ENCODE peak calls at places on chromosomes 2 and 18, in five cellular contexts. B is testis, P is GM23248, M is mesendoderm, A is A549. O is an unnamed sample.

GRCh38 chr18:8367217-8367988 is 241.8 kb upstream of the RAB12 start:
- DNase-seq in A (peak; percentile 7), M (peak; percentile 80), P (peak; percentile 38), B (peak; percentile 58), O (peak; percentile 27)

GRCh38 chr2:54706622-54707021 is 16.8 kb upstream of the EML6 start:
- DNase-seq in P (no peak), B (no peak), M (no peak), A (no peak), O (no peak)

GRCh38 chr2:63679252-63679850 is 90.6 kb downstream of the MDH1 start:
- DNase-seq in A (no peak), P (peak; percentile 71), M (no peak), B (no peak), O (no peak)

GRCh38 chr2:120647487-120647886 is 88.2 kb upstream of the GLI2 start:
- DNase-seq in M (peak; percentile 65), B (no peak), P (peak; percentile 64), A (no peak), O (peak; percentile 45)

GRCh38 chr2:163264376-163264775 is 425.8 kb upstream of the KCNH7 start:
- DNase-seq in A (no peak), M (no peak), B (no peak), P (peak; percentile 76), O (peak; percentile 83)

GRCh38 chr2:174334781-174335604 is at the start of gene SP9:
- DNase-seq in P (peak; percentile 77), M (peak; percentile 92), A (peak; percentile 89), B (peak; percentile 63), O (peak; percentile 50)

GRCh38 chr2:28709101-28709500 is 42.5 kb upstream of the PPP1CB start:
- DNase-seq in P (peak; percentile 51), B (no peak), A (peak; percentile 12), M (no peak), O (no peak)

GRCh38 chr18:58639751-58640427 is 11.0 kb upstream of the ALPK2 start:
- DNase-seq in B (no peak), A (no peak), P (peak; percentile 68), M (peak; percentile 62), O (peak; percentile 79)

GRCh38 chr2:121360566-121361300 is 75.7 kb upstream of the TFCP2L1 start:
- DNase-seq in B (no peak), A (peak; percentile 21), M (no peak), P (peak; percentile 97), O (peak; percentile 66)

GRCh38 chr2:174336403-174337336 is 1.9 kb downstream of the SP9 start:
- DNase-seq in A (peak; percentile 85), P (no peak), M (peak; percentile 86), B (no peak), O (no peak)

GRCh38 chr2:184689633-184690032 is 91.3 kb downstream of the ZNF804A start:
- DNase-seq in M (no peak), B (no peak), P (no peak), A (no peak), O (peak; percentile 60)

GRCh38 chr2:15577071-15577706 is 14.5 kb upstream of the DDX1 start:
- DNase-seq in A (peak; percentile 85), P (peak; percentile 86), M (peak; percentile 92), B (peak; percentile 96), O (peak; percentile 65)

GRCh38 chr2:200077210-200077650 is 121.8 kb downstream of the MAIP1 start:
- DNase-seq in A (peak; percentile 48), B (no peak), P (peak; percentile 48), M (no peak), O (peak; percentile 79)

GRCh38 chr2:157194097-157194688 is 63.3 kb upstream of the GALNT5 start:
- DNase-seq in P (peak; percentile 80), M (peak; percentile 57), B (no peak), A (peak; percentile 63), O (peak; percentile 62)

GRCh38 chr2:28382755-28383154 is 9.9 kb upstream of the FOSL2 start:
- DNase-seq in P (no peak), A (no peak), M (no peak), B (no peak), O (no peak)

GRCh38 chr2:51335072-51336058 is 303.4 kb upstream of the NRXN1 start:
- DNase-seq in M (peak; percentile 29), A (no peak), B (no peak), P (no peak), O (no peak)

GRCh38 chr2:225293638-225294037 is 105.9 kb upstream of the NYAP2 start:
- DNase-seq in A (no peak), M (no peak), B (no peak), P (no peak), O (no peak)

GRCh38 chr18:25351773-25352628 is at the start of gene ZNF521:
- DNase-seq in M (peak; percentile 96), B (peak; percentile 84), A (peak; percentile 33), P (peak; percentile 91), O (peak; percentile 89)

GRCh38 chr2:145038041-145038525 is 518.2 kb upstream of the ZEB2 start:
- DNase-seq in P (no peak), M (no peak), B (no peak), A (peak; percentile 47), O (no peak)

GRCh38 chr2:69082430-69082997 is 69.5 kb downstream of the ANTXR1 start:
- DNase-seq in P (peak; percentile 79), A (peak; percentile 97), B (peak; percentile 50), M (peak; percentile 44), O (peak; percentile 77)

DNA sequence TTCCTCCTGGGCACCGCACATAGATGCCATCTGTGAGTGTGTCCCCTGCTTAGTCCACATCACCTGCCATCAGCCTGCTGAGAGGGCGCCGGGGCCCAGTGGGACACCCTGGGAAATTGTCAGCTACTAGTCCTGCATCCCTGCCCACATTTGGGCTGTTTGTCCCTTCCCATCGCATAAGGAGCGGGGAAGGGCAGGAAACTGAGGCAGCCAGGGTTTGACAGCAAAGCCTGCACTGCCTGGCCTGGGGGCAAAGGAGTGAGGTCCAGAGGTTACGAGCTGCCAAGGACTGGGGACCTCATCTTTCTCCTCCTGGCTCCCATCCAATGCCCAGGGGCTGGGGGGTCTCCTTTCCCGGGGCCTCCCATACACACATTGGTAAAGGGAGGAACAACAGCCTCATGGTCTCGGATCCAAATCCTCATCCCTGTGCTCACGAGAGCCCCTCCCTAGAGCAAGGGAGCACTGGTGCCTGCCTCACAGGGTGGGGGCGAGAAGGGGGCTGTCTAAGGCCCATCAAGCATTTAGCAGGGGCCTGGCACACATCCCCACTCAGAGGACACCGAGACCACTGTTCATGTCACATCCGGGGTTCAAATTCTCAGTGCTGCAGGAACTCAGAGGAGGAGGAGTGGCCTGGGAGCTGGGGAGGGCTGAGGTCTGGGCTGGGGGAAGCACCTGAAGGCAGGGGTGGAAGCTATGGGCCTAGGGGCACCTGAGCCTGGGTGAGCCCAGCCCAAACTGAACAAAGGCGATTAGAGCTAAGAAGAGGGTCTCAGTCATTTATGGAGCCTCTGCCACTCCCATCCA is 113.8 kb downstream of the SMAD7 start:
- DNase-seq in A (no peak), B (no peak), P (no peak), M (no peak), O (no peak)
- H3K4me1 ChIP-seq in A (peaks cover 76% of the 10 kb centered on the region), B (peaks cover 12% of the 10 kb centered on the region), P (peaks cover 71% of the 10 kb centered on the region), M (peaks cover 18% of the 10 kb centered on the region), O (peaks cover 24% of the 10 kb centered on the region)

DNA sequence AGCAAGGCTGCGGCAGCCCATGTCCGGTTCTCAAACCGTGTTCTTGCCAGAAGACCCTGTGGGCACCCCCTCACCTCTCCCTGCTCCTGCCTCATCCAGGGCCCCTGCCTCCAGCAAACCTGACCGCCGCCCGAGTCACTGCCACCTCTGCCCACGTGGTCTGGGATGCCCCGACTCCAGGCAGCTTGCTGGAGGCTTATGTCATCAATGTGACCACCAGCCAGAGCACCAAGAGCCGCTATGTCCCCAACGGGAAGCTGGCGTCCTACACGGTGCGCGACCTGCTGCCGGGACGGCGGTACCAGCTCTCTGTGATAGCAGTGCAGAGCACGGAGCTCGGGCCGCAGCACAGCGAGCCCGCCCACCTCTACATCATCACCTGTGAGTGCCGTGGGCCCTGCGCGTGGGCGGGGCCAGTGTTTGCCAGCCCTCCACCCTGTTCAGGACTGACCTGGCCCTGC is 32.2 kb downstream of the MTERF4 start:
- DNase-seq in A (no peak), M (no peak), P (no peak), B (peak; percentile 13), O (no peak)
- H3K4me1 ChIP-seq in A (no peaks in the 10 kb centered on the region), M (no peaks in the 10 kb centered on the region), P (no peaks in the 10 kb centered on the region), B (no peaks in the 10 kb centered on the region), O (no peaks in the 10 kb centered on the region)

DNA sequence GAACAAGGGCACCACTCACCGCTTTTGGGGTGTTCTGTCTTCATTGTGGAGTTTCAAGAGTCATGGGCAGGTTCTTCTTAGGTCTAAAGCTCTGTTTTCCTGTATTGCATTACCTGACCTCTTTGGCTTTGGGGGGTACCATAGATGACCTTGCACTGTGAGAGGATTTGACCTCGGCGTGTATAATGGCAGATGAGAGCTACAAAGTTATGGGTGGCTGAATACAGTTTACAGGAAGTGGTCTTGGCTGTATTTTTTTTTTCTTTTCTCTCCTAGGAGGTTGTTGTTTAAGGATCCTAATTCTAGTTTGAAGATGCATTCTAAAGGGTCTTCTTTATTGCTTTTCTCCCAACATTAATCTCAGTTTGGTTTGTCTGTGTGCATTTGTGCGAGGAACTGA is 11.5 kb downstream of the GAL3ST2 start:
- DNase-seq in P (no peak), B (no peak), M (no peak), A (no peak), O (no peak)
- H3K4me1 ChIP-seq in P (no peaks in the 10 kb centered on the region), B (no peaks in the 10 kb centered on the region), M (no peaks in the 10 kb centered on the region), A (no peaks in the 10 kb centered on the region), O (no peaks in the 10 kb centered on the region)

DNA sequence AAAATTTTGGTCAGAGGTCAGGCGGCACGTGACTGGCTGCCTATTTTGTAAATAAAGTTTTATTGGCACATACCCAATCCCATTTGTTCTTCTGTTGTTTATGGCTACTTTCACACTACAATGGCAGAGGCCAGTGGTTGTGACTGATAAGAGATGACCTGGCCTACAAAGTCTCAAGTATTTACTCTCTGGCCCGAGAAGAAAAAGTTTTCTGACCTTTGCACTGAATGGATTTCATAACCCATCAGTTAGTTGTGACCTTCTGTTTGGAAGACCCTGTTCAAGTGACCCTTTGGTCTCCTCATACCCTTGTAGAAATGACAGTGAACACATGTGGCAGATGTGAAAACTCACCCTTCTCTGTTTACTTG is 121.4 kb upstream of the MGAT5 start:
- DNase-seq in M (no peak), B (no peak), A (no peak), P (no peak), O (no peak)
- H3K4me1 ChIP-seq in M (peaks cover 6% of the 10 kb centered on the region), B (peaks cover 17% of the 10 kb centered on the region), A (peaks cover 5% of the 10 kb centered on the region), P (peaks cover 10% of the 10 kb centered on the region), O (peaks cover 16% of the 10 kb centered on the region)

GRCh38 chr2:160167089-160167488 is 33.0 kb downstream of the ITGB6 start:
- DNase-seq in B (no peak), P (peak; percentile 20), M (no peak), A (no peak), O (no peak)

GRCh38 chr2:160165095-160165494 is 35.0 kb downstream of the ITGB6 start:
- DNase-seq in M (no peak), B (no peak), P (no peak), A (no peak), O (no peak)

GRCh38 chr2:160168878-160169277 is 31.2 kb downstream of the ITGB6 start:
- DNase-seq in M (no peak), A (no peak), P (no peak), B (no peak), O (no peak)

GRCh38 chr2:160169401-160169918 is 30.6 kb downstream of the ITGB6 start:
- DNase-seq in P (no peak), B (no peak), M (no peak), A (no peak), O (no peak)

GRCh38 chr2:160165996-160166395 is 34.1 kb downstream of the ITGB6 start:
- DNase-seq in B (no peak), A (no peak), M (no peak), P (no peak), O (no peak)
- H3K4me1 ChIP-seq in B (peaks cover 8% of the 10 kb centered on the region), A (peaks cover 11% of the 10 kb centered on the region), M (no peaks in the 10 kb centered on the region), P (peaks cover 6% of the 10 kb centered on the region), O (no peaks in the 10 kb centered on the region)